ENCODE peak calls at places on chromosomes 12 and 14, in six cellular contexts. S is left lung, B is fibroblast of villous mesenchyme, C is A549, X is pancreas, D is SHP77. Z is an unnamed sample.
A peak's percentile ranks its signal among the peaks of the same experiment; 100 is the strongest.

GRCh38 chr12:13609874-13610273 is 371.5 kb downstream of the GRIN2B start:
- DNase-seq in S (no peak), B (no peak), C (no peak), X (no peak), D (peak; percentile 50), Z (no peak)

GRCh38 chr12:130240831-130241590 is 78.7 kb downstream of the FZD10 start:
- DNase-seq in S (no peak), B (no peak), C (no peak), X (no peak), D (peak; percentile 51), Z (no peak)

GRCh38 chr12:120709976-120710804 is at the start of gene UNC119B:
- DNase-seq in S (peak; percentile 78), B (peak; percentile 33), C (peak; percentile 79), X (peak; percentile 91), D (peak; percentile 71), Z (no peak)

GRCh38 chr12:126509587-126509986 is 1444.4 kb downstream of the AACS start:
- DNase-seq in S (no peak), B (no peak), C (no peak), X (no peak), D (no peak), Z (no peak)

GRCh38 chr14:30034049-30034635 is 106.5 kb upstream of the PRKD1 start:
- DNase-seq in S (no peak), B (no peak), C (no peak), X (no peak), D (peak; percentile 72), Z (peak; percentile 1)

GRCh38 chr14:100065161-100065871 is at the start of gene EVL:
- DNase-seq in S (peak; percentile 74), B (no peak), C (no peak), X (no peak), D (no peak), Z (no peak)

GRCh38 chr14:64912256-64912655 is 2.0 kb upstream of the CHURC1 start:
- DNase-seq in S (no peak), B (peak; percentile 21), C (no peak), X (no peak), D (no peak), Z (no peak)

GRCh38 chr12:2958432-2959193 is 584 bp upstream of the TEAD4 start:
- DNase-seq in S (peak; percentile 56), B (peak; percentile 71), C (peak; percentile 92), X (peak; percentile 84), D (no peak), Z (peak; percentile 76)

GRCh38 chr12:126397071-126397571 is 1331.9 kb downstream of the AACS start:
- DNase-seq in S (no peak), B (peak; percentile 10), C (no peak), X (no peak), D (no peak), Z (peak; percentile 35)

GRCh38 chr14:105146976-105147700 is 21.4 kb downstream of the JAG2 start:
- DNase-seq in S (peak; percentile 13), B (no peak), C (no peak), X (peak; percentile 35), D (no peak), Z (no peak)

GRCh38 chr14:74702293-74702692 is 10.6 kb downstream of the AREL1 start:
- DNase-seq in S (no peak), B (no peak), C (no peak), X (no peak), D (no peak), Z (no peak)

GRCh38 chr12:27008070-27008469 is 6.1 kb downstream of the TM7SF3 start:
- DNase-seq in S (no peak), B (no peak), C (no peak), X (no peak), D (no peak), Z (no peak)

GRCh38 chr12:75991753-75992152 is 39.8 kb downstream of the PHLDA1 start:
- DNase-seq in S (no peak), B (no peak), C (no peak), X (no peak), D (no peak), Z (no peak)

GRCh38 chr12:42741771-42742510 is 152.4 kb upstream of the PRICKLE1 start:
- DNase-seq in S (no peak), B (peak; percentile 69), C (no peak), X (no peak), D (no peak), Z (no peak)

GRCh38 chr14:100824156-100824555 is 1.8 kb upstream of the MEG3 start:
- DNase-seq in S (no peak), B (peak; percentile 86), C (no peak), X (no peak), D (no peak), Z (peak; percentile 24)

GRCh38 chr12:727321-727720 is 25.1 kb upstream of the WNK1 start:
- DNase-seq in S (no peak), B (no peak), C (no peak), X (no peak), D (no peak), Z (no peak)

GRCh38 chr12:26471560-26471959 is 276.2 kb downstream of the SSPN start:
- DNase-seq in S (peak; percentile 37), B (peak; percentile 25), C (no peak), X (no peak), D (no peak), Z (no peak)

GRCh38 chr14:102998393-102998792 is 59.0 kb downstream of the CDC42BPB start:
- DNase-seq in S (no peak), B (peak; percentile 37), C (no peak), X (no peak), D (no peak), Z (no peak)

GRCh38 chr12:121794532-121795028 is 1.1 kb upstream of the RHOF start:
- DNase-seq in S (peak; percentile 64), B (no peak), C (no peak), X (peak; percentile 70), D (no peak), Z (no peak)

GRCh38 chr14:74437654-74438053 is 11.6 kb upstream of the SYNDIG1L start:
- DNase-seq in S (no peak), B (peak; percentile 4), C (no peak), X (no peak), D (no peak), Z (peak; percentile 29)

GRCh38 chr14:51398898-51399297 is 158.9 kb downstream of the TMX1 start:
- DNase-seq in S (no peak), B (peak; percentile 63), C (peak; percentile 36), X (no peak), D (no peak), Z (no peak)

GRCh38 chr12:7081037-7081436 is 11.2 kb downstream of the C1R start:
- DNase-seq in S (no peak), B (no peak), C (no peak), X (no peak), D (no peak), Z (no peak)

GRCh38 chr14:84643438-84643837 is 886.5 kb upstream of the FLRT2 start:
- DNase-seq in S (no peak), B (no peak), C (no peak), X (no peak), D (peak; percentile 16), Z (no peak)

GRCh38 chr14:85934886-85935254 is 404.9 kb downstream of the FLRT2 start:
- DNase-seq in S (no peak), B (peak; percentile 3), C (no peak), X (no peak), D (no peak), Z (no peak)

GRCh38 chr14:24079521-24080141 is 8.3 kb downstream of the CPNE6 start:
- DNase-seq in S (no peak), B (no peak), C (no peak), X (no peak), D (peak; percentile 63), Z (no peak)

GRCh38 chr12:109835827-109836226 is 2.6 kb upstream of the TRPV4 start:
- DNase-seq in S (no peak), B (no peak), C (no peak), X (no peak), D (no peak), Z (no peak)

GRCh38 chr14:76311410-76311758 is 64.6 kb upstream of the ESRRB start:
- DNase-seq in S (no peak), B (no peak), C (no peak), X (no peak), D (no peak), Z (no peak)

GRCh38 chr14:50399251-50400032 is 2.8 kb upstream of the CDKL1 start:
- DNase-seq in S (no peak), B (peak; percentile 79), C (peak; percentile 22), X (no peak), D (peak; percentile 26), Z (peak; percentile 46)

GRCh38 chr12:89372584-89373370 is 20.5 kb upstream of the DUSP6 start:
- DNase-seq in S (no peak), B (no peak), C (no peak), X (no peak), D (no peak), Z (no peak)

GRCh38 chr12:127888948-127889347 is 378.0 kb upstream of the TMEM132C start:
- DNase-seq in S (no peak), B (peak; percentile 53), C (no peak), X (no peak), D (no peak), Z (no peak)

GRCh38 chr12:24014853-24015590 is 65.6 kb upstream of the SOX5 start:
- DNase-seq in S (no peak), B (no peak), C (no peak), X (no peak), D (no peak), Z (no peak)

GRCh38 chr14:35332517-35333346 is 40.5 kb downstream of the PSMA6 start:
- DNase-seq in S (peak; percentile 49), B (peak; percentile 48), C (no peak), X (no peak), D (peak; percentile 58), Z (peak; percentile 21)

GRCh38 chr12:94186461-94187237 is 38.3 kb downstream of the PLXNC1 start:
- DNase-seq in S (peak; percentile 43), B (peak; percentile 56), C (no peak), X (peak; percentile 66), D (no peak), Z (no peak)

GRCh38 chr12:92384571-92384970 is 238.9 kb upstream of the BTG1 start:
- DNase-seq in S (no peak), B (no peak), C (no peak), X (no peak), D (no peak), Z (no peak)

GRCh38 chr14:96739511-96739910 is 57.7 kb upstream of the VRK1 start:
- DNase-seq in S (no peak), B (no peak), C (no peak), X (no peak), D (peak; percentile 66), Z (no peak)

GRCh38 chr12:52243774-52244614 is 11.0 kb downstream of the KRT7 start:
- DNase-seq in S (peak; percentile 89), B (peak; percentile 90), C (peak; percentile 93), X (peak; percentile 86), D (peak; percentile 90), Z (peak; percentile 71)

GRCh38 chr12:49198431-49199155 is 9.7 kb upstream of the TUBA1A start:
- DNase-seq in S (peak; percentile 55), B (peak; percentile 55), C (no peak), X (no peak), D (peak; percentile 19), Z (peak; percentile 89)

GRCh38 chr12:92718483-92718985 is 15.7 kb downstream of the PLEKHG7 start:
- DNase-seq in S (no peak), B (no peak), C (no peak), X (no peak), D (no peak), Z (no peak)

GRCh38 chr12:86117711-86118110 is 138.5 kb downstream of the MGAT4C start:
- DNase-seq in S (no peak), B (no peak), C (no peak), X (no peak), D (no peak), Z (no peak)